ENCODE peak calls at places on chromosome 2, in ten cellular contexts. K is T-helper 9 cell; U is activated CD8-positive, alpha-beta memory T cell treated with anti-CD3 and anti-CD28 coated beads for 48 hours; L is CD4-positive, alpha-beta memory T cell; C is mesendoderm; S is SJSA1; E is HTR-8/SVneo; B is M059J; Z is GM12892; T is fibroblast of lung. W is an unnamed sample.

GRCh38 chr2:117812443-117812842 is 2.0 kb upstream of the DDX18 start:
- DNase-seq in K (no peak), U (no peak), L (no peak), C (peak), S (no peak), E (no peak), B (no peak), Z (no peak), T (no peak), W (no peak)

GRCh38 chr2:12719400-12720104 is 2.8 kb downstream of the TRIB2 start:
- DNase-seq in K (no peak), U (no peak), L (no peak), C (peak), S (no peak), E (no peak), B (peak), Z (no peak), T (peak), W (no peak)

GRCh38 chr2:20452551-20452950 is 5.7 kb downstream of the RHOB start:
- DNase-seq in K (no peak), U (no peak), L (no peak), C (peak), S (no peak), E (peak), B (peak), Z (no peak), T (peak), W (peak)

GRCh38 chr2:158990397-158991209 is 22.2 kb downstream of the TANC1 start:
- DNase-seq in K (no peak), U (no peak), L (no peak), C (peak), S (no peak), E (peak), B (peak), Z (no peak), T (peak), W (no peak)

GRCh38 chr2:1518891-1519530 is 105.7 kb downstream of the TPO start:
- DNase-seq in K (no peak), U (no peak), L (peak), C (no peak), S (no peak), E (no peak), B (peak), Z (no peak), T (peak), W (no peak)

GRCh38 chr2:38074047-38074774 is 1.7 kb downstream of the CYP1B1 start:
- DNase-seq in K (no peak), U (no peak), L (no peak), C (peak), S (no peak), E (no peak), B (no peak), Z (no peak), T (peak), W (no peak)

GRCh38 chr2:102138331-102138730 is 4.2 kb upstream of the IL1R1 start:
- DNase-seq in K (no peak), U (no peak), L (peak), C (peak), S (no peak), E (no peak), B (no peak), Z (no peak), T (no peak), W (no peak)

GRCh38 chr2:113770929-113771328 is 14.5 kb upstream of the SLC35F5 start:
- DNase-seq in K (no peak), U (no peak), L (no peak), C (peak), S (no peak), E (no peak), B (no peak), Z (no peak), T (no peak), W (no peak)

GRCh38 chr2:39584283-39584972 is 81.3 kb upstream of the TMEM178A start:
- DNase-seq in K (no peak), U (no peak), L (no peak), C (no peak), S (no peak), E (no peak), B (peak), Z (no peak), T (peak), W (no peak)

GRCh38 chr2:72934683-72935610 is 17.6 kb downstream of the EMX1 start:
- DNase-seq in K (no peak), U (no peak), L (no peak), C (peak), S (no peak), E (no peak), B (peak), Z (no peak), T (no peak), W (no peak)

GRCh38 chr2:37091873-37092272 is 7.6 kb downstream of the GPATCH11 start:
- DNase-seq in K (no peak), U (no peak), L (no peak), C (no peak), S (no peak), E (no peak), B (no peak), Z (no peak), T (no peak), W (no peak)

GRCh38 chr2:191463790-191464189 is 214.1 kb upstream of the NABP1 start:
- DNase-seq in K (no peak), U (no peak), L (no peak), C (no peak), S (no peak), E (no peak), B (no peak), Z (no peak), T (no peak), W (no peak)

GRCh38 chr2:156892449-156893335 is 364.8 kb upstream of the GALNT5 start:
- DNase-seq in K (no peak), U (no peak), L (peak), C (peak), S (no peak), E (peak), B (peak), Z (no peak), T (peak), W (no peak)

GRCh38 chr2:15811367-15811766 is 129.0 kb upstream of the MYCN start:
- DNase-seq in K (no peak), U (no peak), L (no peak), C (peak), S (no peak), E (peak), B (no peak), Z (no peak), T (no peak), W (no peak)

GRCh38 chr2:183164111-183165015 is 40.1 kb downstream of the NUP35 start:
- DNase-seq in K (no peak), U (no peak), L (no peak), C (no peak), S (no peak), E (peak), B (peak), Z (no peak), T (peak), W (no peak)

GRCh38 chr2:130263606-130264005 is 65.4 kb upstream of the TUBA3E start:
- DNase-seq in K (no peak), U (no peak), L (no peak), C (no peak), S (no peak), E (no peak), B (no peak), Z (no peak), T (no peak), W (no peak)

GRCh38 chr2:676647-677055 is 555 bp downstream of the TMEM18 start:
- DNase-seq in K (peak), U (peak), L (no peak), C (peak), S (peak), E (peak), B (peak), Z (peak), T (peak), W (peak)

GRCh38 chr2:235394278-235394828 is 99.5 kb upstream of the AGAP1 start:
- DNase-seq in K (no peak), U (no peak), L (no peak), C (peak), S (peak), E (peak), B (peak), Z (no peak), T (peak), W (no peak)

GRCh38 chr2:44770221-44771187 is 171.0 kb upstream of the SIX3 start:
- DNase-seq in K (no peak), U (no peak), L (no peak), C (no peak), S (no peak), E (no peak), B (no peak), Z (no peak), T (no peak), W (no peak)

GRCh38 chr2:45002661-45003210 is 6.5 kb downstream of the SIX2 start:
- DNase-seq in K (no peak), U (no peak), L (no peak), C (no peak), S (no peak), E (no peak), B (no peak), Z (no peak), T (no peak), W (no peak)

GRCh38 chr2:203822240-203822639 is 45.3 kb upstream of the CTLA4 start:
- DNase-seq in K (no peak), U (no peak), L (no peak), C (no peak), S (peak), E (no peak), B (no peak), Z (no peak), T (no peak), W (no peak)

GRCh38 chr2:127893494-127893893 is 7.7 kb upstream of the AMMECR1L start:
- DNase-seq in K (no peak), U (no peak), L (no peak), C (peak), S (no peak), E (no peak), B (no peak), Z (no peak), T (no peak), W (no peak)

W was measured in coronary artery.